ENCODE peak calls at places on chromosome 10, in eight cellular contexts. E is cardiac fibroblast; I is CD4-positive, alpha-beta T cell; O is glutamatergic neuron; Y is mesothelial cell of epicardium; P is CD8-positive, alpha-beta T cell; Z is suprapubic skin; B is heart right ventricle. D is an unnamed sample.

GRCh38 chr10:93600861-93601773 is at the start of gene RBP4:
- DNase-seq in E (peak), I (no peak), O (peak), Y (peak), P (no peak), Z (no peak), B (no peak), D (no peak)

GRCh38 chr10:80464557-80465466 is 10.7 kb downstream of the TSPAN14 start:
- DNase-seq in E (peak), I (peak), O (no peak), Y (no peak), P (no peak), Z (no peak), B (peak), D (no peak)

GRCh38 chr10:43265799-43266721 is 805 bp downstream of the RASGEF1A start:
- DNase-seq in E (no peak), I (peak), O (no peak), Y (no peak), P (peak), Z (peak), B (no peak), D (peak)

GRCh38 chr10:127916826-127917225 is 9.9 kb downstream of the PTPRE start:
- DNase-seq in E (no peak), I (no peak), O (no peak), Y (no peak), P (no peak), Z (no peak), B (no peak), D (no peak)

GRCh38 chr10:119700321-119700954 is 25.4 kb upstream of the INPP5F start:
- DNase-seq in E (no peak), I (no peak), O (no peak), Y (no peak), P (no peak), Z (no peak), B (no peak), D (no peak)

GRCh38 chr10:47190301-47190700 is 109.7 kb upstream of the GDF10 start:
- DNase-seq in E (no peak), I (no peak), O (no peak), Y (no peak), P (no peak), Z (no peak), B (no peak), D (no peak)

GRCh38 chr10:133527779-133528271 is 662 bp downstream of the CYP2E1 start:
- DNase-seq in E (no peak), I (no peak), O (peak), Y (no peak), P (no peak), Z (no peak), B (no peak), D (no peak)

GRCh38 chr10:85542149-85542548 is 824.4 kb downstream of the GRID1 start:
- DNase-seq in E (no peak), I (no peak), O (no peak), Y (no peak), P (no peak), Z (no peak), B (no peak), D (no peak)

GRCh38 chr10:119197921-119198320 is 9.4 kb upstream of the GRK5 start:
- DNase-seq in E (peak), I (no peak), O (no peak), Y (no peak), P (no peak), Z (no peak), B (no peak), D (no peak)

GRCh38 chr10:58967551-58968418 is 208.7 kb upstream of the PHYHIPL start:
- DNase-seq in E (no peak), I (no peak), O (peak), Y (peak), P (no peak), Z (no peak), B (peak), D (no peak)

GRCh38 chr10:116722736-116723427 is 19.5 kb downstream of the HSPA12A start:
- DNase-seq in E (no peak), I (no peak), O (peak), Y (no peak), P (no peak), Z (no peak), B (no peak), D (no peak)

GRCh38 chr10:81081887-81082620 is 544.4 kb downstream of the SH2D4B start:
- DNase-seq in E (no peak), I (no peak), O (no peak), Y (no peak), P (no peak), Z (no peak), B (no peak), D (no peak)

GRCh38 chr10:91198781-91199180 is 21.7 kb upstream of the PCGF5 start:
- DNase-seq in E (peak), I (no peak), O (no peak), Y (no peak), P (no peak), Z (no peak), B (no peak), D (no peak)

GRCh38 chr10:89347706-89348457 is 20.1 kb downstream of the IFIT3 start:
- DNase-seq in E (no peak), I (no peak), O (no peak), Y (no peak), P (no peak), Z (no peak), B (peak), D (no peak)

GRCh38 chr10:15997313-15997712 is 137.0 kb upstream of the MINDY3 start:
- DNase-seq in E (no peak), I (no peak), O (no peak), Y (no peak), P (no peak), Z (no peak), B (no peak), D (no peak)

GRCh38 chr10:29130190-29130673 is 158.6 kb upstream of the LYZL1 start:
- DNase-seq in E (peak), I (no peak), O (no peak), Y (no peak), P (no peak), Z (no peak), B (no peak), D (no peak)

GRCh38 chr10:76492026-76492425 is 1060.6 kb downstream of the LRMDA start:
- DNase-seq in E (peak), I (no peak), O (no peak), Y (no peak), P (no peak), Z (no peak), B (no peak), D (no peak)

GRCh38 chr10:31359979-31360378 is 41.0 kb downstream of the ZEB1 start:
- DNase-seq in E (peak), I (no peak), O (no peak), Y (no peak), P (no peak), Z (no peak), B (no peak), D (no peak)

GRCh38 chr10:129785536-129785981 is 178.5 kb downstream of the EBF3 start:
- DNase-seq in E (no peak), I (no peak), O (no peak), Y (no peak), P (no peak), Z (no peak), B (no peak), D (no peak)

GRCh38 chr10:124737708-124738107 is 6.5 kb downstream of the FAM53B start:
- DNase-seq in E (no peak), I (no peak), O (no peak), Y (no peak), P (no peak), Z (no peak), B (no peak), D (no peak)

GRCh38 chr10:29648114-29648982 is 13.6 kb upstream of the SVIL start:
- DNase-seq in E (no peak), I (peak), O (no peak), Y (peak), P (peak), Z (no peak), B (no peak), D (no peak)

GRCh38 chr10:52466464-52466863 is 152.4 kb downstream of the DKK1 start:
- DNase-seq in E (peak), I (no peak), O (no peak), Y (no peak), P (no peak), Z (no peak), B (no peak), D (no peak)

GRCh38 chr10:92242910-92243671 is 47.8 kb downstream of the CPEB3 start:
- DNase-seq in E (peak), I (peak), O (peak), Y (peak), P (peak), Z (no peak), B (peak), D (no peak)

GRCh38 chr10:96292971-96293909 is 11.0 kb upstream of the DNTT start:
- DNase-seq in E (peak), I (no peak), O (no peak), Y (peak), P (no peak), Z (no peak), B (peak), D (no peak)

GRCh38 chr10:72340510-72340895 is 14.2 kb downstream of the DNAJB12 start:
- DNase-seq in E (peak), I (peak), O (peak), Y (peak), P (peak), Z (no peak), B (peak), D (peak)

GRCh38 chr10:110566472-110567200 is 859 bp upstream of the SMC3 start:
- DNase-seq in E (no peak), I (no peak), O (no peak), Y (no peak), P (no peak), Z (no peak), B (no peak), D (no peak)

GRCh38 chr10:91163709-91164474 is 56.6 kb upstream of the PCGF5 start:
- DNase-seq in E (peak), I (peak), O (peak), Y (peak), P (peak), Z (peak), B (peak), D (peak)

GRCh38 chr10:43166879-43167490 is 28.7 kb downstream of the CSGALNACT2 start:
- DNase-seq in E (no peak), I (no peak), O (no peak), Y (no peak), P (no peak), Z (no peak), B (no peak), D (no peak)

GRCh38 chr10:70539471-70539870 is 60.9 kb downstream of the PALD1 start:
- DNase-seq in E (no peak), I (no peak), O (no peak), Y (no peak), P (no peak), Z (no peak), B (no peak), D (no peak)

GRCh38 chr10:127151541-127151940 is 44.9 kb downstream of the INSYN2A start:
- DNase-seq in E (no peak), I (no peak), O (no peak), Y (no peak), P (no peak), Z (no peak), B (no peak), D (no peak)

GRCh38 chr10:71229726-71230655 is 17.6 kb downstream of the UNC5B start:
- DNase-seq in E (no peak), I (no peak), O (no peak), Y (no peak), P (no peak), Z (no peak), B (no peak), D (no peak)

GRCh38 chr10:24866615-24867583 is 85.5 kb downstream of the PRTFDC1 start:
- DNase-seq in E (peak), I (no peak), O (no peak), Y (no peak), P (no peak), Z (no peak), B (peak), D (no peak)

GRCh38 chr10:110811791-110812581 is 59.7 kb upstream of the PDCD4 start:
- DNase-seq in E (no peak), I (no peak), O (no peak), Y (no peak), P (no peak), Z (no peak), B (peak), D (no peak)

GRCh38 chr10:4984223-4984622 is 19.4 kb downstream of the AKR1C2 start:
- DNase-seq in E (no peak), I (no peak), O (no peak), Y (no peak), P (no peak), Z (no peak), B (no peak), D (no peak)

GRCh38 chr10:117797286-117797685 is 249.5 kb downstream of the RAB11FIP2 start:
- DNase-seq in E (no peak), I (no peak), O (no peak), Y (no peak), P (no peak), Z (no peak), B (no peak), D (no peak)

GRCh38 chr10:6050801-6051445 is 11.2 kb downstream of the IL2RA start:
- DNase-seq in E (peak), I (peak), O (no peak), Y (no peak), P (peak), Z (no peak), B (peak), D (peak)
- TF ChIP-seq CTCF in E (peak), I (no peak), O (no peak), Y (no peak), P (peak), Z (no peak), B (peak), D (no peak)

GRCh38 chr10:103141950-103142349 is 51.1 kb downstream of the NT5C2 start:
- DNase-seq in E (no peak), I (no peak), O (no peak), Y (no peak), P (no peak), Z (no peak), B (no peak), D (no peak)
- TF ChIP-seq CTCF in E (no peak), I (no peak), O (no peak), Y (no peak), P (no peak), Z (no peak), B (no peak), D (no peak)

GRCh38 chr10:113775681-113776294 is 24.3 kb downstream of the PLEKHS1 start:
- DNase-seq in E (no peak), I (no peak), O (no peak), Y (no peak), P (no peak), Z (no peak), B (no peak), D (no peak)
- TF ChIP-seq CTCF in E (no peak), I (no peak), O (no peak), Y (no peak), P (no peak), Z (no peak), B (no peak), D (no peak)

GRCh38 chr10:60008816-60009215 is 102.5 kb upstream of the CCDC6 start:
- DNase-seq in E (no peak), I (no peak), O (no peak), Y (no peak), P (no peak), Z (no peak), B (no peak), D (no peak)
- TF ChIP-seq CTCF in E (no peak), I (no peak), O (no peak), Y (no peak), P (no peak), Z (no peak), B (no peak), D (no peak)

DNA sequence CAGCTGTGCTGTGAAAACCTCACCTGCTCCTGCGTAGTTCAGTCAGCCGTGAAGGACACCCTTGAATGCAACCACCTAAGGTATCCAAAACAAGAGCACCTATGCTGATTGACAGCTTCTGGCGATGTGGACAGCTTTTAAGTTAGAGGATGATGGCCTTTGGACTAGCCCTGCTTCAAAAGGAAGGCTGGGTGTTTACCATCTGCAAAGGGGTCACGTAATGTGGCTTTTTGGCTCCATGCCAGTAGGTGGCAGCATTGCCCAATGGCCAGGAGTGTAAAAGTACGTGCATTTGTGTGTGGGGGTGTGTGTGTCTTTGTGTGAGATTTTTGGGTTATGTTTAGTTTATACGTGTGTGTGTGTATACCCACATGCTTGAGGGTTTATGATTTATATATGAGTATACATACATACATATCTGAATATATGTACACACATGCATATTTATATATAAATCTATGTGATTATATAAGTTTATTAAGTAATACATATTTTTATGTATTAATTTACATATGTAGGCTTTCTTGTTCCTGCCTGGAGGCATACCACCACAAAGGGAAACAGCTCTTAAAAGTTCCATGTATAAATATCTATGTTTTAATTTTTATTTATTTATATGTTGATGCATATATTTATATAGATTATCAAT is 236.3 kb upstream of the ANKRD30A start:
- DNase-seq in E (peak), I (no peak), O (peak), Y (no peak), P (no peak), Z (no peak), B (no peak), D (no peak)
- TF ChIP-seq CTCF in E (no peak), I (peak), O (peak), Y (no peak), P (no peak), Z (no peak), B (peak), D (no peak)

GRCh38 chr10:114073787-114074186 is 30.1 kb downstream of the ADRB1 start:
- DNase-seq in E (no peak), I (no peak), O (no peak), Y (no peak), P (peak), Z (no peak), B (no peak), D (no peak)
- TF ChIP-seq CTCF in E (no peak), I (no peak), O (no peak), Y (no peak), P (no peak), Z (no peak), B (no peak), D (no peak)

D was measured in natural killer cell.